ENCODE peak calls at places on chromosome 10, in five cellular contexts. W, R, Q, H and L are unnamed samples.

GRCh38 chr10:101693701-101694055 is 1.3 kb downstream of the FBXW4 start:
- DNase-seq in H (peak), R (peak), Q (no peak), W (no peak), L (no peak)

GRCh38 chr10:121854809-121855445 is 72.9 kb downstream of the ATE1 start:
- DNase-seq in Q (no peak), R (no peak), W (no peak), H (no peak), L (no peak)

GRCh38 chr10:15293862-15294835 is 76.9 kb downstream of the FAM171A1 start:
- DNase-seq in Q (no peak), H (no peak), W (no peak), R (no peak), L (no peak)

GRCh38 chr10:23522345-23522744 is 83.5 kb downstream of the OTUD1 start:
- DNase-seq in H (no peak), Q (no peak), W (no peak), R (peak), L (no peak)

GRCh38 chr10:77350711-77351119 is 286.9 kb downstream of the KCNMA1 start:
- DNase-seq in H (no peak), Q (no peak), W (peak), R (peak), L (peak)

GRCh38 chr10:77889277-77889903 is 37.2 kb downstream of the DLG5 start:
- DNase-seq in H (no peak), R (peak), W (no peak), Q (no peak), L (no peak)

GRCh38 chr10:98659951-98660350 is 213.2 kb upstream of the HPS1 start:
- DNase-seq in H (no peak), W (no peak), Q (no peak), R (no peak), L (no peak)

GRCh38 chr10:131560726-131561390 is 249.3 kb upstream of the TCERG1L start:
- DNase-seq in R (no peak), W (no peak), H (no peak), Q (no peak), L (no peak)

GRCh38 chr10:4372601-4373000 is 453.4 kb upstream of the AKR1E2 start:
- DNase-seq in R (no peak), W (no peak), H (no peak), Q (no peak), L (no peak)

GRCh38 chr10:112801748-112802147 is 148.3 kb upstream of the TCF7L2 start:
- DNase-seq in R (no peak), W (no peak), Q (no peak), H (no peak), L (no peak)

GRCh38 chr10:114795039-114795438 is 26.5 kb upstream of the FHIP2A start:
- DNase-seq in H (no peak), R (no peak), W (no peak), Q (no peak), L (no peak)

GRCh38 chr10:129982825-129983224 is 18.8 kb upstream of the EBF3 start:
- DNase-seq in R (no peak), W (no peak), H (no peak), Q (no peak), L (no peak)

GRCh38 chr10:107747851-107748250 is 583.3 kb upstream of the SORCS1 start:
- DNase-seq in H (no peak), R (peak), Q (no peak), W (no peak), L (no peak)

GRCh38 chr10:35413985-35414861 is 77.9 kb downstream of the CCNY start:
- DNase-seq in R (no peak), H (no peak), W (peak), Q (no peak), L (no peak)